ENCODE peak calls at places on chromosome 2, in ten cellular contexts. S is HFFc6, X is A673, T is lung, E is colonic mucosa, Z is Calu3, B is GM10248, F is right lobe of liver, W is progenitor cell of endocrine pancreas, C is psoas muscle. O is an unnamed sample.

GRCh38 chr2:3611136-3611535 is 16.2 kb downstream of the COLEC11 start:
- DNase-seq in T (no peak), F (no peak), C (peak; percentile 20), W (no peak), S (no peak), Z (no peak), E (peak; percentile 8), X (no peak), B (peak; percentile 3), O (no peak)

GRCh38 chr2:173991857-173992588 is 26.9 kb upstream of the SP3 start:
- DNase-seq in X (no peak), C (peak; percentile 91), E (peak; percentile 42), W (no peak), B (no peak), F (peak; percentile 60), T (no peak), Z (no peak), S (peak; percentile 29), O (peak; percentile 84)

GRCh38 chr2:237149425-237149824 is 63.7 kb downstream of the COPS8 start:
- DNase-seq in F (no peak), C (no peak), T (peak; percentile 51), Z (no peak), B (no peak), E (no peak), S (peak; percentile 48), X (no peak), W (no peak), O (peak; percentile 49)

GRCh38 chr2:73110622-73111299 is 2.0 kb downstream of the RAB11FIP5 start:
- DNase-seq in W (no peak), E (peak; percentile 51), C (no peak), Z (no peak), T (no peak), B (no peak), S (no peak), X (no peak), F (no peak), O (peak; percentile 78)

GRCh38 chr2:47645246-47645645 is 137.7 kb upstream of the MSH6 start:
- DNase-seq in Z (no peak), S (no peak), C (no peak), E (no peak), X (no peak), W (no peak), B (no peak), F (no peak), T (no peak), O (no peak)

GRCh38 chr2:42339191-42339912 is 21.7 kb downstream of the COX7A2L start:
- DNase-seq in C (no peak), B (no peak), F (no peak), X (no peak), E (no peak), S (no peak), W (no peak), Z (no peak), T (no peak), O (no peak)

GRCh38 chr2:24009680-24010476 is at the start of gene MFSD2B:
- DNase-seq in W (no peak), T (no peak), S (no peak), B (peak; percentile 46), F (no peak), E (no peak), Z (no peak), C (no peak), X (no peak), O (peak; percentile 52)

GRCh38 chr2:218217366-218218309 is 649 bp downstream of the ARPC2 start:
- DNase-seq in F (peak; percentile 75), X (peak; percentile 35), W (peak; percentile 12), S (no peak), C (peak; percentile 79), E (peak; percentile 73), T (peak; percentile 67), Z (peak; percentile 45), B (peak; percentile 71), O (peak; percentile 60)

GRCh38 chr2:231540017-231540416 is 9.8 kb upstream of the NMUR1 start:
- DNase-seq in F (no peak), C (no peak), X (no peak), E (no peak), W (no peak), B (no peak), T (no peak), S (no peak), Z (no peak), O (no peak)

GRCh38 chr2:231547315-231548110 is 17.3 kb upstream of the NMUR1 start:
- DNase-seq in X (no peak), B (no peak), C (no peak), S (no peak), E (no peak), T (no peak), F (no peak), W (no peak), Z (no peak), O (no peak)

GRCh38 chr2:231545105-231545902 is 15.1 kb upstream of the NMUR1 start:
- DNase-seq in T (peak; percentile 64), X (no peak), W (no peak), C (no peak), E (peak; percentile 50), S (no peak), B (peak; percentile 89), F (peak; percentile 46), Z (no peak), O (no peak)

GRCh38 chr2:231546014-231546413 is 15.8 kb upstream of the NMUR1 start:
- DNase-seq in F (no peak), X (no peak), C (no peak), S (no peak), B (no peak), Z (no peak), E (no peak), T (no peak), W (no peak), O (no peak)

DNA sequence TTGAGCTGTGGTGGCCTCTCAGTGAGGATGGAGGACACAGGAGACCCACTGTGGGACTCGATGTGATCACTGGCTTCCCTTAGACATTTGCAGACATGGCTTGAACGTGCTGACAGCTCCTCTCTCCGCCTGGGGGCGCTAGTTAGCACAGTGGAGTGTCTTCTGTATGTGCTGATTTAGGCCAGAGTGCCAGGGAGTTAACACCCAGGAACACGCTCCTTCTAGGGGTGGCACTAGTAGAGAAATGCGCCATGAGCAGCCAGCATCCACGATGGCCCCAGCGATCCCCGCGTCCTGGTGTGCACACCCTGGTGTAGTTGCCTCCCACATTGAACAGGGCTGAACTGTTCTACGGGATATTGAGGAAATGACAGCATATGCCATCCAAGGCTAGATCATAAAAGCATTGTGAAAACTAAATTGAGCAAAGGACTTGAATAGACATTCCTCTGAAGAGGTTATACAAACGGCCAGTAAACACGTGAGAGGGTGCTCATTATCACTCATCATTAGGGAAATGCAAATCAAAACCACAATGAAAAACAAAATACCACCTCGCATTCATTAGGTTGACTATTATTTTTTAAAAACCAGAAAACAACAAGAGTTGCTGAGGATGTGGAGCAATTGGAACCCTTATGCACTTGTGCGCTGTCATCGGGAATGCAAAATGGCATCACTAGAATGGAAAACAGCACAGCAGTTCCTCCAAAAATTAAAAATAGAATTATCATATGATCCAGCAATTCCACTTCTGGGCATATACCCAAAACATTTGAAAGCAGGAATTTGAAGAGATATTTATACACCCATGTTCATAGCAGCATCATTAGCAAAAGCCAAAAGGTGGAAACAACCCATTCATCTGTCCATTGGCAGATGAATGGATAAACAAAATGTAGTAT is 11.6 kb upstream of the NMUR1 start:
- DNase-seq in B (peak; percentile 18), Z (no peak), E (no peak), S (no peak), W (no peak), C (no peak), X (peak; percentile 45), T (no peak), F (no peak), O (no peak)
- TF ChIP-seq CTCF in B (no peak), Z (no peak), E (no peak), S (peak; percentile 57), W (peak; percentile 13), C (no peak), X (peak; percentile 54), T (no peak), F (no peak), O (no peak)

GRCh38 chr2:26521054-26521912 is 43.4 kb upstream of the OTOF start:
- DNase-seq in B (peak; percentile 48), E (no peak), F (peak; percentile 1), S (no peak), X (peak; percentile 43), C (no peak), Z (peak; percentile 67), W (no peak), T (no peak), O (peak; percentile 27)
- TF ChIP-seq CTCF in B (peak; percentile 24), E (peak; percentile 36), F (no peak), S (peak; percentile 59), X (peak; percentile 47), C (no peak), Z (peak; percentile 72), W (peak; percentile 50), T (no peak), O (peak; percentile 23)

DNA sequence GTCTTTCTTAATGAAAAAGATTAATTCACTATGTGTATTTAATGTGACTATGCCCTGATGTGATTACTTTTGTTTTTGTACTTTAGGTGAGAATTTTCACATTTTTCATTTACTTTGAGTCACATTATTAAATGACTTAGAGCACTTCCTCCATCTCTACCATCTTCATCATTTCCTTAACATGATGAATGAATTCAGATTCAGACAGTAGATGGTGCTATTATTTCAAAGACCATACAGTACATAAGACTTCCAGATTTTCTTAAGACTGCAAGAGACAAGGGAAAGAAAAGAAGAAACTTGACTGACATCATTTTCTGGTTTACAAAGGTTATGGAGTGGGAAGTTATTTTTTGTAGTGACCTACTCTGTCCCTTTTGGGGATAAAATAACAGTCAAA is 1010.6 kb upstream of the NXPH2 start:
- DNase-seq in T (no peak), X (peak; percentile 83), B (peak; percentile 2), W (no peak), Z (no peak), C (no peak), S (no peak), E (no peak), F (no peak), O (no peak)
- TF ChIP-seq CTCF in T (no peak), X (peak; percentile 72), B (no peak), W (peak; percentile 39), Z (no peak), C (peak; percentile 20), S (peak; percentile 18), E (peak; percentile 15), F (peak; percentile 14), O (no peak)

GRCh38 chr2:133789743-133790142 is 221.5 kb upstream of the NCKAP5 start:
- DNase-seq in T (no peak), E (peak; percentile 22), C (no peak), W (no peak), S (no peak), X (peak; percentile 77), B (no peak), F (peak; percentile 20), Z (no peak), O (no peak)

GRCh38 chr2:133787207-133787606 is 218.9 kb upstream of the NCKAP5 start:
- DNase-seq in W (no peak), B (no peak), F (no peak), S (peak; percentile 64), E (no peak), X (no peak), T (no peak), Z (no peak), C (no peak), O (peak; percentile 76)

GRCh38 chr2:133787651-133788050 is 219.4 kb upstream of the NCKAP5 start:
- DNase-seq in T (no peak), Z (no peak), C (no peak), F (no peak), X (no peak), S (no peak), B (no peak), W (no peak), E (no peak), O (no peak)

GRCh38 chr2:133790706-133791105 is 222.4 kb upstream of the NCKAP5 start:
- DNase-seq in T (no peak), Z (no peak), W (no peak), X (no peak), C (no peak), S (peak; percentile 36), E (no peak), F (no peak), B (no peak), O (peak; percentile 51)

GRCh38 chr2:133788391-133788790 is 220.1 kb upstream of the NCKAP5 start:
- DNase-seq in W (no peak), C (no peak), S (peak; percentile 40), X (no peak), F (no peak), E (no peak), B (no peak), T (no peak), Z (no peak), O (peak; percentile 66)
- TF ChIP-seq CTCF in W (no peak), C (no peak), S (no peak), X (no peak), F (no peak), E (no peak), B (no peak), T (no peak), Z (no peak), O (no peak)

O was measured in foreskin fibroblast.